ENCODE peak calls at places on chromosomes 6 and 20, in five cellular contexts. G is neuronal stem cell, S is IMR-90, I is trophoblast cell, C is mesenchymal stem cell. W is an unnamed sample.

GRCh38 chr20:42836339-42836738 is 353.4 kb downstream of the PTPRT start:
- DNase-seq in I (no peak), C (no peak), S (no peak), G (no peak), W (peak; percentile 33)

GRCh38 chr6:56176741-56177140 is 70.6 kb downstream of the COL21A1 start:
- DNase-seq in S (no peak), G (no peak), I (no peak), C (no peak), W (no peak)

GRCh38 chr6:4356899-4357659 is 221.7 kb upstream of the ECI2 start:
- DNase-seq in C (no peak), S (no peak), I (no peak), G (no peak), W (no peak)

GRCh38 chr20:25274891-25275812 is 27.3 kb downstream of the PYGB start:
- DNase-seq in S (no peak), I (no peak), C (no peak), G (no peak), W (no peak)

GRCh38 chr20:10671850-10672578 is 1.8 kb downstream of the JAG1 start:
- DNase-seq in I (no peak), S (peak; percentile 46), G (no peak), C (peak; percentile 52), W (peak; percentile 56)

GRCh38 chr6:26270903-26271639 is 93.9 kb upstream of the BTN3A2 start:
- DNase-seq in S (peak; percentile 90), G (peak; percentile 93), I (peak; percentile 60), C (peak; percentile 92), W (peak; percentile 86)

GRCh38 chr6:166348305-166348949 is 6.1 kb upstream of the SFT2D1 start:
- DNase-seq in G (no peak), C (peak; percentile 23), S (no peak), I (peak; percentile 50), W (no peak)

GRCh38 chr20:11144114-11144513 is 470.3 kb upstream of the JAG1 start:
- DNase-seq in C (peak; percentile 10), S (peak; percentile 93), I (no peak), G (no peak), W (no peak)

GRCh38 chr6:140548379-140548778 is 1173.9 kb upstream of the CITED2 start:
- DNase-seq in S (no peak), I (no peak), G (no peak), C (no peak), W (no peak)

GRCh38 chr20:607476-607875 is 2.6 kb downstream of the TCF15 start:
- DNase-seq in C (no peak), I (no peak), S (no peak), G (no peak), W (no peak)

GRCh38 chr6:1917628-1918371 is 308.1 kb downstream of the FOXC1 start:
- DNase-seq in C (peak; percentile 69), I (peak; percentile 18), S (peak; percentile 91), G (no peak), W (no peak)

GRCh38 chr6:89454300-89454699 is 21.3 kb downstream of the ANKRD6 start:
- DNase-seq in C (no peak), G (no peak), S (no peak), I (no peak), W (no peak)

GRCh38 chr20:32626859-32627636 is 41.9 kb upstream of the NOL4L start:
- DNase-seq in C (no peak), I (no peak), G (no peak), S (no peak), W (no peak)

GRCh38 chr6:157381631-157382621 is 936 bp downstream of the ZDHHC14 start:
- DNase-seq in G (no peak), I (no peak), C (peak; percentile 67), S (peak; percentile 47), W (peak; percentile 49)

GRCh38 chr6:5619249-5619648 is 357.9 kb downstream of the FARS2 start:
- DNase-seq in G (no peak), S (no peak), C (no peak), I (no peak), W (no peak)
- H3K14ac ChIP-seq in G (peak overlapping the region; percentile 39), S (no peak overlapping the region), C (no peak overlapping the region), I (no peak overlapping the region), W (peak overlapping the region; percentile 59)

GRCh38 chr6:139028242-139028657 is 295 bp upstream of the ABRACL start:
- DNase-seq in S (no peak), C (no peak), I (peak; percentile 69), G (no peak), W (peak; percentile 89)

GRCh38 chr6:139030211-139030530 is 1.6 kb downstream of the ABRACL start:
- DNase-seq in S (no peak), I (no peak), G (no peak), C (no peak), W (no peak)

GRCh38 chr6:139027620-139028182 is 844 bp upstream of the ABRACL start:
- DNase-seq in S (peak; percentile 63), G (no peak), I (no peak), C (peak; percentile 82), W (peak; percentile 60)

GRCh38 chr6:139029470-139030210 is 1.1 kb downstream of the ABRACL start:
- DNase-seq in C (peak; percentile 74), G (peak; percentile 45), S (peak; percentile 59), I (peak; percentile 61), W (peak; percentile 45)

GRCh38 chr6:139028658-139029469 is at the start of gene ABRACL:
- DNase-seq in S (peak; percentile 63), I (peak; percentile 35), G (peak; percentile 57), C (peak; percentile 82), W (no peak)
- H3K14ac ChIP-seq in S (peak within 1 kb of the TSS; percentile 85), I (peak within 1 kb of the TSS; percentile 87), G (peak within 1 kb of the TSS; percentile 100), C (peak within 1 kb of the TSS; percentile 93), W (peak within 1 kb of the TSS; percentile 98)

GRCh38 chr6:57220083-57220703 is 1.9 kb downstream of the RAB23 start:
- DNase-seq in I (no peak), C (no peak), G (no peak), S (no peak), W (no peak)

GRCh38 chr6:57224769-57225515 is 2.8 kb upstream of the RAB23 start:
- DNase-seq in G (no peak), S (peak; percentile 70), C (peak; percentile 68), I (no peak), W (no peak)

GRCh38 chr6:57221936-57222683 is at the start of gene RAB23:
- DNase-seq in C (peak; percentile 87), S (peak; percentile 77), G (peak; percentile 89), I (peak; percentile 83), W (peak; percentile 91)

GRCh38 chr6:57222684-57223077 is 574 bp upstream of the RAB23 start:
- DNase-seq in S (no peak), G (no peak), C (no peak), I (peak; percentile 1), W (no peak)

GRCh38 chr6:57221191-57221935 is 744 bp downstream of the RAB23 start:
- DNase-seq in G (peak; percentile 57), I (peak; percentile 35), C (peak; percentile 68), S (peak; percentile 45), W (peak; percentile 90)
- H3K14ac ChIP-seq in G (peak overlapping the region; percentile 47), I (peak overlapping the region; percentile 89), C (peak overlapping the region; percentile 6), S (peak overlapping the region; percentile 100), W (peak overlapping the region; percentile 67)

DNA sequence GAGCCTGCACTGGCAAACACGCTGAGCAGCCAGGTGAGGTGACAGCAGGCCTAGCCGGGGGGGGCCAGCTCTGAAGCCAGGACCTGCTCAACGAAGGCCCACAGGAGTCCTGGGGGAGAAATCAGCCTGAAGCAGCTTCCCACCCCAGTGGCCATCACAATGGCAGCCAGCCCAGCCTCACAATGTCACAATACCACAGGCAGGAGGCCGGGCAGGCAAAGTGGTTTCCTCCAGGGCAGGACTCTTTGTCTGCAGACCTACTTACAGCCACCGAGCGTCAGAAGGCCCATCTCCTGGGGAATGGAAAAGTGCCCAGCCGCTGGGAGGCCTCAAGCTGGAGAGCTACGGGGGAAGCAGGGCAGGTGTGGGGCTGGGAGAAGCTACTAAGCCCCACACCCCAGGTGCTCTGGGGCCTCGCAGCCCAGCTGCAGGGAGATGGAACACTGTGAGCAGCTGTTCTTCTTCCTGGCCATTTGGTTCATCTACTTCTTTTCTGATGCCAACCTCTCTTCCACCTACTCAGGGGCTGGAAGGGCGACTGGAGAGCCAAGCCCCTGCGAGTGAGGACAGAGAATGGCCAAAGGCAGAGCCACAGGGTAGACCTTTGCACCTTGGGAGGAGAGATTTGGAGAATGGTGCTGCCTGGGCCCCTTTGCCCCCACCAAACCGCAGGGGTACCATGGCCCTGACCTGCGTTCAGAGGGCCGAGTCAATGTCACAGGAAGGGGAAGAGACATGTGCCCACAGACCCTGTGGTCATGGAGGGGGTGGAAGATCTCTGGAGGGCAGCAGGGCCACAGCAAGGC is 22.3 kb upstream of the AVP start:
- DNase-seq in S (no peak), C (no peak), I (no peak), G (no peak), W (no peak)
- H3K14ac ChIP-seq in S (no peak overlapping the region), C (no peak overlapping the region), I (no peak overlapping the region), G (peak overlapping the region; percentile 49), W (no peak overlapping the region)

GRCh38 chr6:133683603-133684002 is 205.3 kb upstream of the TCF21 start:
- DNase-seq in C (no peak), I (no peak), G (no peak), S (no peak), W (no peak)

GRCh38 chr6:133681880-133682279 is 207.0 kb upstream of the TCF21 start:
- DNase-seq in G (no peak), C (peak; percentile 35), I (no peak), S (no peak), W (peak; percentile 49)

GRCh38 chr6:133680994-133681393 is 207.9 kb upstream of the TCF21 start:
- DNase-seq in S (no peak), I (no peak), G (no peak), C (no peak), W (no peak)

DNA sequence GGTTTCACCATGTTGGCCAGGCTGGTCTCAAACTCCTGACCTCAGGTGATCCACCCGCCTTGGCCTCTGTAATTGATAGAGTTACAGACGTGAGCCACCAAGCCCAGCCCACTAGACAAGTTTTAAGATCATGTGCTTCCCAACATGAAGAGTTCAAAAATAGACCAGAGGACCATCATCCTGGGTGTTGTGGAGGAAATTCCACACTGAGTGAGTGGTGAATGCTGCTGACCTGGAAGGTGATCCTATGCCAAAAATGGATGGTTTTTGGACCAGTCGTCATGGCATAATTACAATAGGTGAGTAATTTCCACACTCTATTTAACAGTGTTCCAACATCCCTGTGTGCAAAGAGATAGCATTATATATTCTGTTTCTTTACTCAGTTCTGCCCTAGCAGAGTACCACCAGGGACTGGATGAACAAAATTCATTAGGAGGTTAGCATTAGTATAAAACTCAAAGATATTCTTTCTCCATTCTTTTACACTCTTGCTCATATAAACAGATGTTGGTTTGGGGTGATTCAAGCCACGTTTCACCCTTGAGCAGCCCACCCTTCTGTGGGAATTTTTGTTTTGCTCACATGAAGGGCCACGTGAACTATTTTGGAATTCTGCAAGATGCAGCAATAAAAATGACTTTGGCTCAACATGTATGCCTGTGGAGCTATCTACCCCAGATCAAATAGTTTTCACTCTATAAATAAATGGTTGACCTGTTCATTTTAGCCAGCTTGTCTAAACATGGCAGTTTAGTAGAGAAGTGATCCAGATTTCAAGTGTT is 206.2 kb upstream of the TCF21 start:
- DNase-seq in C (no peak), G (no peak), I (no peak), S (peak; percentile 37), W (no peak)
- H3K14ac ChIP-seq in C (no peak overlapping the region), G (no peak overlapping the region), I (no peak overlapping the region), S (peak overlapping the region; percentile 25), W (no peak overlapping the region)

W was measured in H9.